ENCODE peak calls at places on chromosomes 7 and 10, in four cellular contexts. T is left ventricle myocardium inferior, G is heart right ventricle, R is left lung. B is an unnamed sample. For H3K9me3, the result is how much of the 10 kb centered on the place peaks cover.

GRCh38 chr10:62640386-62640785 is 164.1 kb upstream of the ADO start:
- DNase-seq in T (no peak), G (no peak), R (no peak), B (no peak)

GRCh38 chr7:45685619-45686240 is 111.6 kb downstream of the ADCY1 start:
- DNase-seq in T (no peak), G (no peak), R (no peak), B (no peak)

GRCh38 chr7:77467453-77467852 is 51.3 kb upstream of the GSAP start:
- DNase-seq in T (peak), G (peak), R (no peak), B (no peak)

GRCh38 chr10:23158370-23158769 is 33.7 kb upstream of the PTF1A start:
- DNase-seq in T (no peak), G (peak), R (no peak), B (peak)

GRCh38 chr7:50608196-50608906 is 43.1 kb upstream of the DDC start:
- DNase-seq in T (no peak), G (no peak), R (no peak), B (no peak)

GRCh38 chr7:154744226-154744860 is 258.6 kb downstream of the PAXIP1 start:
- DNase-seq in T (no peak), G (no peak), R (no peak), B (no peak)

GRCh38 chr10:67788028-67788886 is 49.7 kb downstream of the DNAJC12 start:
- DNase-seq in T (peak), G (peak), R (peak), B (peak)

GRCh38 chr10:9018161-9018843 is 963.8 kb downstream of the GATA3 start:
- DNase-seq in T (no peak), G (no peak), R (no peak), B (no peak)

GRCh38 chr7:50812847-50813475 is 30.3 kb upstream of the GRB10 start:
- DNase-seq in T (peak), G (peak), R (no peak), B (no peak)

GRCh38 chr7:24576171-24577052 is 3.2 kb downstream of the PALS2 start:
- DNase-seq in T (no peak), G (no peak), R (no peak), B (no peak)

GRCh38 chr10:97574374-97575100 is 2.0 kb downstream of the ANKRD2 start:
- DNase-seq in T (peak), G (peak), R (no peak), B (no peak)

GRCh38 chr10:84876116-84876999 is 548.0 kb downstream of the CCSER2 start:
- DNase-seq in T (no peak), G (no peak), R (no peak), B (no peak)

GRCh38 chr10:84264611-84265141 is 19.8 kb downstream of the RGR start:
- DNase-seq in T (peak), G (peak), R (peak), B (peak)

GRCh38 chr7:7696458-7697119 is 21.8 kb downstream of the RPA3 start:
- DNase-seq in T (no peak), G (no peak), R (no peak), B (no peak)

GRCh38 chr10:65571011-65571570 is 1354.7 kb upstream of the LRRTM3 start:
- DNase-seq in T (no peak), G (no peak), R (no peak), B (no peak)

GRCh38 chr10:78567680-78568453 is 500.9 kb upstream of the ZMIZ1 start:
- DNase-seq in T (no peak), G (no peak), R (no peak), B (no peak)

GRCh38 chr7:5077740-5078139 is 32.1 kb downstream of the RBAK start:
- DNase-seq in T (no peak), G (no peak), R (peak), B (no peak)

GRCh38 chr7:93120981-93121549 is 3.3 kb upstream of the SAMD9 start:
- DNase-seq in T (no peak), G (no peak), R (peak), B (no peak)

GRCh38 chr10:117539271-117539876 is 3.2 kb upstream of the EMX2 start:
- DNase-seq in T (no peak), G (no peak), R (no peak), B (no peak)

GRCh38 chr7:44293561-44294324 is 31.7 kb downstream of the CAMK2B start:
- DNase-seq in T (peak), G (peak), R (peak), B (no peak)

GRCh38 chr10:68594405-68594804 is 34.3 kb downstream of the TET1 start:
- DNase-seq in T (peak), G (peak), R (no peak), B (no peak)

GRCh38 chr10:3806603-3807002 is 21.6 kb upstream of the KLF6 start:
- DNase-seq in T (no peak), G (no peak), R (no peak), B (no peak)

GRCh38 chr7:725223-726005 is 1.1 kb upstream of the DNAAF5 start:
- DNase-seq in T (no peak), G (no peak), R (no peak), B (no peak)

GRCh38 chr10:116974442-116975005 is 30.5 kb downstream of the SHTN1 start:
- DNase-seq in T (no peak), G (no peak), R (no peak), B (no peak)

GRCh38 chr7:151897201-151897711 is 20.3 kb upstream of the PRKAG2 start:
- DNase-seq in T (no peak), G (no peak), R (no peak), B (no peak)

GRCh38 chr7:129307592-129307991 is 82.8 kb downstream of the AHCYL2 start:
- DNase-seq in T (no peak), G (no peak), R (no peak), B (no peak)

GRCh38 chr7:149010451-149010850 is 17.9 kb downstream of the PDIA4 start:
- DNase-seq in T (no peak), G (no peak), R (no peak), B (no peak)

GRCh38 chr7:149005427-149006344 is 22.6 kb downstream of the PDIA4 start:
- DNase-seq in T (peak), G (peak), R (peak), B (peak)

GRCh38 chr7:149007146-149007545 is 21.2 kb downstream of the PDIA4 start:
- DNase-seq in T (no peak), G (no peak), R (peak), B (no peak)

GRCh38 chr7:149006345-149006725 is 22.0 kb downstream of the PDIA4 start:
- DNase-seq in T (no peak), G (no peak), R (peak), B (no peak)

GRCh38 chr7:149007615-149008014 is 20.7 kb downstream of the PDIA4 start:
- DNase-seq in T (no peak), G (no peak), R (peak), B (no peak)
- TF ChIP-seq CTCF in T (peak), G (no peak), R (no peak), B (peak)

GRCh38 chr7:78747568-78747967 is 705.9 kb downstream of the MAGI2 start:
- DNase-seq in T (no peak), G (no peak), R (no peak), B (no peak)

GRCh38 chr7:78746261-78746660 is 707.2 kb downstream of the MAGI2 start:
- DNase-seq in T (no peak), G (no peak), R (no peak), B (no peak)

DNA sequence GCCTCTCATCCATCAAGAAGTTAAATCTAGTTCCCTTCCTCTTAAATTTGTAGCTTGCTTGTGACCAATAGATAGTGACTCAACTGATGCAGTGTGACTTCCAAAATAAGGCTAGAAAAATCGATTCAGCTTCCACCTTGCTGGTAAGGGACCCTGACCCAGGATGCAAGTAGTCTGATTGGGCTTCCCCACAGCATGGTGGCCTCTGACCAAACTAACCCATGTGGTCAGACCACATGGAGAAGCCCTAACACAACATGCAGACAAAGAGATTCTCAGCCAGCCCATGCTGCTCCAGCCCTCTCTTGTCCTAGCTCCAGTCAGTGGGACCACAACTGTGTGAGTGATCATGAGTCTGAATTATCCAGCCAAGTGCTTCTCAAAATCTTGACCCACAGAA is 710.8 kb downstream of the MAGI2 start:
- DNase-seq in T (no peak), G (no peak), R (no peak), B (no peak)
- H3K9me3 ChIP-seq in T (under half), G (under half), R (under half), B (under half)

DNA sequence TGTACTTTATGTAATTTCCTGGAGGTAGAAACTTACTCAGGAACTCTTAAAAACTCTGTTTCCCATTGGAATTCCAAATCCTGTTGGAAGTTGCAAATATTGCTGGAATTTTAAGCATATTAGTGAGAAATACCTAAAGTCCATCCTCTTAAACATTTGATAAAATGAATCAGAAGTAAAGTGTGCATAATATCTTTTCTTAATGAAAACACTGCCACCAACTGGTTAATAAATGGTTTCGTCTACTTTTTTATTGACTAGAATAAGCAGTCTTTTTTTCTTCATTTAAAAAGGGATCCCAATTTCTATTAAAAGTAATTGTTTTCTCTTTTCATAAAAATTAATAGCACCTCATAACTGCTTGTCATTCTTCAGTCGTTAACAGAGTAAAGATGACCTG is 28.3 kb downstream of the NPS start:
- DNase-seq in T (no peak), G (no peak), R (no peak), B (no peak)
- TF ChIP-seq CTCF in T (peak), G (peak), R (no peak), B (no peak)

DNA sequence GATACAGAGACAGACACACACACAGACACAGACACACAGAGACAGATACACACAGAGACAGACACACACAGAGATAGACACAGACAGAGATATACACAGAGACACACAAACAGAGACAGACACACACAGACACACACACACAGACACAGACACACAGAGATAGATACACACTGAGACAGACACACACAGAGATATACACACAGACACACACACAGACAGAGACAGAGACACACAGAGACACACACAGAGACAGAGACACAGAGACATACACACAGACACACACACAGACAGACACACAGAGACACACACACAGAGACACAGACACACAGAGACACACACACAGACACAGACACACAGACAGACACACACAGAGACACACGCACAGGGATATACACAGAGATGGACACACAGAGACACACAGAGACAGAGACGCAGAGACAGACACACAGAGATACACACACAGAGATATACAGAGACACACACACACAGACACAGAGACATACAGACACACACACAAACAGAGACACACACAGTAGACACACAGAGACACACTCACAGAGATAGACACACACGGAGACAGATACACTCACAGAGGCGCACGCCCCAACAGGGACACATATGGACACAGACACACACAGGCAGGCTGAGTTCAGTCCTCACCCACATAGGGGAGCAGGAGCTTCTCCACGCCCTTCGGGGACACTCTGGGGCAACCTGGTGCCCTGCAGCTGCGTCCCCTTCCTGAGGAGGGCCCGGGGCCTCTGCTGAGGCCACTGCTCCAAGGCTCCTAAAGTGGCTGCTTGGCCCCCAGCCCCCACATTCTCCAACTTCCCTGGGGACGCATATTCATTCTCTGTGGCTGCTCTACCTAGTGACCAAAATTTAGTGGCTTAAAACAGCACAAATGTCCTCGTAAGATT is 10.3 kb upstream of the PPP2R2D start:
- DNase-seq in T (no peak), G (no peak), R (peak), B (no peak)
- H3K9me3 ChIP-seq in T (under half), G (under half), R (under half), B (under half)

DNA sequence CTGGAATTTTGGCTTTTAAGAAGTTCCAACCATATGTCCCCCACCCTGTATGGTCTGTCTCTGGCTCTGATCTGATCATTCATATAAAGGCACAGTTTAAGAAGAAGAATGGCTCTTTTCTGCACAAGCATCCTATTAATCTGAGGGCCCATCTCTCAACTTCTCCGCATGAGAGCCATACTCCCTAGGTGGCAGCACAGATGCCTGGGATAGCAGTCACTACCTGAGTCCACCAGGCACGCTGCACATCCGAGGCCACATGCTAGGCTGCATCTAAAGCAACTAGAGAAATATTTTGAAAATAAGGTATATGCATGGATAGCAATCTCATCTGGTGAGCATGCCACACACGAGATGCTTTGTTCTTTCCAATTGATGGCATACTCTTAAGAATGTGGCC is 565.5 kb downstream of the PARD3 start:
- DNase-seq in T (no peak), G (no peak), R (no peak), B (no peak)
- TF ChIP-seq CTCF in T (no peak), G (no peak), R (no peak), B (no peak)